ENCODE peak calls at places on chromosomes 3 and 15, in seven cellular contexts. S is tibial artery, Q is HFF-Myc, W is choroid plexus epithelial cell, X is upper lobe of right lung, N is body of pancreas, Z is fibroblast of the aortic adventitia. H is an unnamed sample.

GRCh38 chr3:158273646-158274045 is 163.8 kb downstream of the RSRC1 start:
- DNase-seq in S (no peak), Q (no peak), W (peak; percentile 56), X (no peak), N (no peak), Z (no peak), H (no peak)

GRCh38 chr3:169118666-169119370 is 544.7 kb downstream of the MECOM start:
- DNase-seq in S (no peak), Q (no peak), W (peak; percentile 35), X (no peak), N (no peak), Z (no peak), H (peak; percentile 22)

GRCh38 chr3:27758083-27758482 is 36.0 kb upstream of the EOMES start:
- DNase-seq in S (peak; percentile 54), Q (no peak), W (peak; percentile 91), X (no peak), N (no peak), Z (peak; percentile 59), H (peak; percentile 3)

GRCh38 chr3:24502690-24503089 is 8.0 kb upstream of the THRB start:
- DNase-seq in S (no peak), Q (no peak), W (peak; percentile 64), X (no peak), N (no peak), Z (no peak), H (no peak)

GRCh38 chr3:36461588-36461987 is 81.3 kb downstream of the STAC start:
- DNase-seq in S (no peak), Q (no peak), W (peak; percentile 70), X (no peak), N (no peak), Z (peak; percentile 45), H (peak; percentile 53)

GRCh38 chr3:168952551-168952950 is 711.0 kb downstream of the MECOM start:
- DNase-seq in S (no peak), Q (no peak), W (peak; percentile 66), X (no peak), N (no peak), Z (peak; percentile 75), H (peak; percentile 40)

GRCh38 chr15:71151061-71151460 is 35.8 kb downstream of the THSD4 start:
- DNase-seq in S (no peak), Q (no peak), W (peak; percentile 38), X (no peak), N (no peak), Z (peak; percentile 78), H (peak; percentile 75)

GRCh38 chr3:42190701-42191442 is 75.1 kb downstream of the CCK start:
- DNase-seq in S (peak; percentile 65), Q (peak; percentile 62), W (peak; percentile 79), X (no peak), N (peak; percentile 77), Z (peak; percentile 72), H (peak; percentile 39)

GRCh38 chr3:60202052-60202753 is 1049.0 kb downstream of the FHIT start:
- DNase-seq in S (no peak), Q (no peak), W (peak; percentile 2), X (no peak), N (no peak), Z (no peak), H (no peak)

GRCh38 chr15:46312133-46312740 is 677.4 kb downstream of the SQOR start:
- DNase-seq in S (peak; percentile 70), Q (peak; percentile 35), W (peak; percentile 48), X (peak; percentile 64), N (peak; percentile 80), Z (peak; percentile 49), H (peak; percentile 40)

GRCh38 chr3:29335438-29335837 is 54.6 kb downstream of the RBMS3 start:
- DNase-seq in S (peak; percentile 80), Q (peak; percentile 98), W (peak; percentile 99), X (peak; percentile 76), N (peak; percentile 57), Z (peak; percentile 99), H (peak; percentile 98)

GRCh38 chr3:130748981-130749380 is 2.4 kb upstream of the PIK3R4 start:
- DNase-seq in S (no peak), Q (no peak), W (peak; percentile 16), X (no peak), N (no peak), Z (peak; percentile 28), H (no peak)

GRCh38 chr15:73704869-73705645 is 20.9 kb downstream of the CD276 start:
- DNase-seq in S (peak; percentile 52), Q (no peak), W (peak; percentile 68), X (peak; percentile 81), N (peak; percentile 64), Z (peak; percentile 49), H (no peak)

GRCh38 chr3:8840556-8840955 is 71.1 kb upstream of the OXTR start:
- DNase-seq in S (no peak), Q (no peak), W (peak; percentile 91), X (no peak), N (no peak), Z (peak; percentile 65), H (peak; percentile 36)

GRCh38 chr3:45642731-45643152 is 46.5 kb upstream of the SACM1L start:
- DNase-seq in S (no peak), Q (no peak), W (peak; percentile 71), X (peak; percentile 91), N (no peak), Z (no peak), H (peak; percentile 70)

GRCh38 chr3:147409143-147410121 is at the start of gene ZIC1:
- DNase-seq in S (no peak), Q (no peak), W (peak; percentile 98), X (no peak), N (no peak), Z (no peak), H (peak; percentile 95)

GRCh38 chr3:147411235-147411607 is 2.1 kb downstream of the ZIC1 start:
- DNase-seq in S (no peak), Q (no peak), W (no peak), X (no peak), N (no peak), Z (peak; percentile 55), H (no peak)

GRCh38 chr3:147410126-147410517 is 957 bp downstream of the ZIC1 start:
- DNase-seq in S (no peak), Q (no peak), W (peak; percentile 54), X (no peak), N (no peak), Z (no peak), H (no peak)

GRCh38 chr3:147411777-147412176 is 2.6 kb downstream of the ZIC1 start:
- DNase-seq in S (no peak), Q (no peak), W (peak; percentile 77), X (no peak), N (no peak), Z (no peak), H (no peak)

DNA sequence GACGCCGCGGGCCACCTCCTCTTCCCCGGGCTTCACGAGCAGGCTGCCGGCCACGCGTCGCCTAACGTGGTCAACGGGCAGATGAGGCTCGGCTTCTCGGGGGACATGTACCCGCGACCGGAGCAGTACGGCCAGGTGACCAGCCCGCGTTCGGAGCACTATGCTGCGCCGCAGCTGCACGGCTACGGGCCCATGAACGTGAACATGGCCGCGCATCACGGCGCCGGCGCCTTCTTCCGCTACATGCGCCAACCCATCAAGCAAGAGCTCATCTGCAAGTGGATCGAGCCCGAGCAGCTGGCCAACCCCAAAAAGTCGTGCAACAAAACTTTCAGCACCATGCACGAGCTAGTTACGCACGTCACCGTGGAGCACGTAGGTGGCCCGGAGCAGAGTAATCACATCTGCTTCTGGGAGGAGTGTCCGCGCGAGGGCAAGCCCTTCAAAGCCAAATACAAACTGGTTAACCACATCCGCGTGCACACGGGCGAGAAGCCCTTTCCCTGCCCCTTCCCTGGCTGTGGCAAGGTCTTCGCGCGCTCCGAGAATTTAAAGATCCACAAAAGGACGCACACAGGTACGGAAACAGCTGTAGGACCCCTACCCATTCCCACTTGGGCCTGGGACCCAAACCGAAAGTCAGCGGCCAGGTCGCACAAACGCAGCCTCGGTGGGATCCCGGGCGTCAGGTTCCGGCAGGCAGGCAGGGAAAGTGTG is 1.5 kb downstream of the ZIC1 start:
- DNase-seq in S (no peak), Q (peak; percentile 26), W (peak; percentile 97), X (no peak), N (no peak), Z (peak; percentile 41), H (no peak)
- H3K4me3 ChIP-seq in S (peak overlapping the region; percentile 28), Q (peak overlapping the region; percentile 50), W (peak overlapping the region; percentile 90), X (peak overlapping the region; percentile 14), N (no peak overlapping the region), Z (peak overlapping the region; percentile 48), H (peak overlapping the region; percentile 96)

GRCh38 chr3:15794303-15794771 is 3.4 kb downstream of the ANKRD28 start:
- DNase-seq in S (no peak), Q (peak; percentile 61), W (peak; percentile 89), X (no peak), N (no peak), Z (peak; percentile 60), H (no peak)

GRCh38 chr3:15795563-15796308 is 2.0 kb downstream of the ANKRD28 start:
- DNase-seq in S (no peak), Q (no peak), W (peak; percentile 89), X (no peak), N (no peak), Z (peak; percentile 75), H (peak; percentile 66)

GRCh38 chr3:15796331-15796730 is 1.4 kb downstream of the ANKRD28 start:
- DNase-seq in S (no peak), Q (no peak), W (no peak), X (no peak), N (no peak), Z (peak; percentile 24), H (no peak)

GRCh38 chr3:15796771-15797599 is 794 bp downstream of the ANKRD28 start:
- DNase-seq in S (no peak), Q (peak; percentile 56), W (peak; percentile 78), X (no peak), N (no peak), Z (peak; percentile 74), H (peak; percentile 67)

GRCh38 chr3:15794842-15795562 is 2.8 kb downstream of the ANKRD28 start:
- DNase-seq in S (no peak), Q (no peak), W (peak; percentile 60), X (no peak), N (no peak), Z (peak; percentile 47), H (no peak)
- TF ChIP-seq CTCF in S (no peak), Q (peak; percentile 18), W (peak; percentile 53), X (no peak), N (no peak), Z (peak; percentile 48), H (peak; percentile 38)

GRCh38 chr3:156448300-156448699 is 106.6 kb downstream of the SSR3 start:
- DNase-seq in S (no peak), Q (no peak), W (peak; percentile 79), X (no peak), N (no peak), Z (peak; percentile 47), H (peak; percentile 6)
- H3K4me3 ChIP-seq in S (no peak overlapping the region), Q (no peak overlapping the region), W (no peak overlapping the region), X (no peak overlapping the region), N (no peak overlapping the region), Z (no peak overlapping the region), H (no peak overlapping the region)

GRCh38 chr3:127454051-127454450 is 136.5 kb downstream of the TPRA1 start:
- DNase-seq in S (peak; percentile 2), Q (no peak), W (no peak), X (peak; percentile 17), N (no peak), Z (no peak), H (no peak)

GRCh38 chr3:127457094-127457475 is 133.4 kb downstream of the TPRA1 start:
- DNase-seq in S (peak; percentile 25), Q (no peak), W (peak; percentile 61), X (peak; percentile 78), N (peak; percentile 17), Z (peak; percentile 28), H (no peak)

GRCh38 chr3:127456471-127457093 is 134.0 kb downstream of the TPRA1 start:
- DNase-seq in S (peak; percentile 19), Q (peak; percentile 32), W (peak; percentile 22), X (peak; percentile 64), N (no peak), Z (peak; percentile 34), H (no peak)

GRCh38 chr3:127454968-127455367 is 135.6 kb downstream of the TPRA1 start:
- DNase-seq in S (peak; percentile 7), Q (no peak), W (no peak), X (peak; percentile 52), N (no peak), Z (no peak), H (no peak)

GRCh38 chr3:127455541-127456450 is 134.7 kb downstream of the TPRA1 start:
- DNase-seq in S (peak; percentile 61), Q (peak; percentile 7), W (peak; percentile 45), X (peak; percentile 83), N (peak; percentile 71), Z (peak; percentile 49), H (no peak)
- TF ChIP-seq CTCF in S (peak; percentile 89), Q (peak; percentile 88), W (peak; percentile 45), X (peak; percentile 90), N (peak; percentile 94), Z (peak; percentile 66), H (peak; percentile 84)

H was measured in astrocyte of the cerebellum.